ENCODE peak calls at places on chromosomes 2 and 18, in six cellular contexts. S is IMR-90; K is amygdala; E is upper lobe of right lung; C is stimulated activated CD4-positive, alpha-beta T cell treated with anti-CD3 and anti-CD28 coated beads, Interleukin-2, amount 100 ng/mL, for 48 hours; V is brain pericyte. U is an unnamed sample.
A peak's percentile ranks its signal among the peaks of the same experiment; 100 is the strongest.

GRCh38 chr18:42758851-42759250 is 356.6 kb downstream of the RIT2 start:
- DNase-seq in S (no peak), K (no peak), E (no peak), C (no peak), V (no peak), U (no peak)

GRCh38 chr2:67524236-67524635 is 127.1 kb downstream of the ETAA1 start:
- DNase-seq in S (no peak), K (no peak), E (no peak), C (no peak), V (no peak), U (no peak)

GRCh38 chr2:219803294-219803693 is 175.9 kb downstream of the SLC4A3 start:
- DNase-seq in S (peak; percentile 34), K (no peak), E (no peak), C (no peak), V (no peak), U (no peak)

GRCh38 chr18:2655954-2656236 is 369 bp downstream of the SMCHD1 start:
- DNase-seq in S (no peak), K (no peak), E (no peak), C (peak; percentile 48), V (no peak), U (peak; percentile 74)

GRCh38 chr2:213317929-213318328 is 33.7 kb downstream of the SPAG16 start:
- DNase-seq in S (peak; percentile 83), K (no peak), E (no peak), C (no peak), V (peak; percentile 29), U (no peak)

GRCh38 chr18:26865557-26865956 is at the start of gene AQP4:
- DNase-seq in S (no peak), K (peak; percentile 14), E (peak; percentile 82), C (no peak), V (no peak), U (no peak)

GRCh38 chr18:56831988-56832387 is 180.8 kb downstream of the WDR7 start:
- DNase-seq in S (peak; percentile 35), K (no peak), E (no peak), C (no peak), V (no peak), U (no peak)

GRCh38 chr2:216804357-216805350 is 55.2 kb downstream of the TNP1 start:
- DNase-seq in S (peak; percentile 28), K (no peak), E (no peak), C (no peak), V (no peak), U (no peak)

GRCh38 chr2:52311862-52312261 is 1279.9 kb upstream of the NRXN1 start:
- DNase-seq in S (no peak), K (no peak), E (no peak), C (no peak), V (no peak), U (no peak)

GRCh38 chr2:111653913-111654312 is 230.1 kb downstream of the ANAPC1 start:
- DNase-seq in S (no peak), K (no peak), E (no peak), C (no peak), V (no peak), U (no peak)

GRCh38 chr2:230751062-230751461 is 38.4 kb downstream of the CAB39 start:
- DNase-seq in S (peak; percentile 88), K (no peak), E (no peak), C (no peak), V (no peak), U (no peak)

GRCh38 chr2:168986544-168986943 is 44.6 kb downstream of the ABCB11 start:
- DNase-seq in S (no peak), K (no peak), E (no peak), C (no peak), V (no peak), U (no peak)

GRCh38 chr18:21315741-21316187 is 73.7 kb downstream of the GREB1L start:
- DNase-seq in S (no peak), K (no peak), E (no peak), C (no peak), V (no peak), U (no peak)

GRCh38 chr18:22639026-22639463 is 221.3 kb upstream of the CTAGE1 start:
- DNase-seq in S (peak; percentile 88), K (no peak), E (no peak), C (no peak), V (peak; percentile 83), U (no peak)